ENCODE peak calls at places on chromosomes 5 and 9, in seven cellular contexts. One of them, this sample, is unnamed.

GRCh38 chr9:10265102-10265708 is 347.6 kb downstream of the PTPRD start:
- DNase-seq in lower lobe of right lung: no peak
- DNase-seq in epithelial cell of esophagus: peak
- DNase-seq in GM13976: no peak
- DNase-seq in stimulated activated CD4-positive, alpha-beta T cell treated with anti-CD3 and anti-CD28 coated beads, TNF-alpha, amount 100 ng/mL, for 1 hour: no peak
- DNase-seq in Daoy: peak
- DNase-seq in MCF 10A: peak
- DNase-seq in this sample: no peak

GRCh38 chr5:32443541-32444190 is 874 bp downstream of the ZFR start:
- DNase-seq in lower lobe of right lung: peak
- DNase-seq in epithelial cell of esophagus: peak
- DNase-seq in GM13976: peak
- DNase-seq in stimulated activated CD4-positive, alpha-beta T cell treated with anti-CD3 and anti-CD28 coated beads, TNF-alpha, amount 100 ng/mL, for 1 hour: peak
- DNase-seq in Daoy: peak
- DNase-seq in MCF 10A: peak
- DNase-seq in this sample: peak

GRCh38 chr5:134611515-134611914 is 21.1 kb downstream of the SAR1B start:
- DNase-seq in lower lobe of right lung: no peak
- DNase-seq in epithelial cell of esophagus: no peak
- DNase-seq in GM13976: no peak
- DNase-seq in stimulated activated CD4-positive, alpha-beta T cell treated with anti-CD3 and anti-CD28 coated beads, TNF-alpha, amount 100 ng/mL, for 1 hour: no peak
- DNase-seq in Daoy: no peak
- DNase-seq in MCF 10A: no peak
- DNase-seq in this sample: no peak

GRCh38 chr9:137669261-137669672 is 50.5 kb downstream of the EHMT1 start:
- DNase-seq in lower lobe of right lung: no peak
- DNase-seq in epithelial cell of esophagus: no peak
- DNase-seq in GM13976: no peak
- DNase-seq in stimulated activated CD4-positive, alpha-beta T cell treated with anti-CD3 and anti-CD28 coated beads, TNF-alpha, amount 100 ng/mL, for 1 hour: no peak
- DNase-seq in Daoy: peak
- DNase-seq in MCF 10A: no peak
- DNase-seq in this sample: no peak

GRCh38 chr5:176803943-176804498 is 6.3 kb upstream of the UNC5A start:
- DNase-seq in lower lobe of right lung: no peak
- DNase-seq in epithelial cell of esophagus: peak
- DNase-seq in GM13976: no peak
- DNase-seq in stimulated activated CD4-positive, alpha-beta T cell treated with anti-CD3 and anti-CD28 coated beads, TNF-alpha, amount 100 ng/mL, for 1 hour: no peak
- DNase-seq in Daoy: peak
- DNase-seq in MCF 10A: peak
- DNase-seq in this sample: peak

GRCh38 chr5:31707294-31707693 is 68.4 kb downstream of the PDZD2 start:
- DNase-seq in lower lobe of right lung: no peak
- DNase-seq in epithelial cell of esophagus: peak
- DNase-seq in GM13976: no peak
- DNase-seq in stimulated activated CD4-positive, alpha-beta T cell treated with anti-CD3 and anti-CD28 coated beads, TNF-alpha, amount 100 ng/mL, for 1 hour: no peak
- DNase-seq in Daoy: no peak
- DNase-seq in MCF 10A: no peak
- DNase-seq in this sample: no peak

GRCh38 chr5:134603059-134603458 is 29.6 kb downstream of the SAR1B start:
- DNase-seq in lower lobe of right lung: no peak
- DNase-seq in epithelial cell of esophagus: peak
- DNase-seq in GM13976: no peak
- DNase-seq in stimulated activated CD4-positive, alpha-beta T cell treated with anti-CD3 and anti-CD28 coated beads, TNF-alpha, amount 100 ng/mL, for 1 hour: no peak
- DNase-seq in Daoy: no peak
- DNase-seq in MCF 10A: peak
- DNase-seq in this sample: no peak

GRCh38 chr5:80761176-80761575 is 106.4 kb upstream of the DHFR start:
- DNase-seq in lower lobe of right lung: no peak
- DNase-seq in epithelial cell of esophagus: no peak
- DNase-seq in GM13976: no peak
- DNase-seq in stimulated activated CD4-positive, alpha-beta T cell treated with anti-CD3 and anti-CD28 coated beads, TNF-alpha, amount 100 ng/mL, for 1 hour: no peak
- DNase-seq in Daoy: peak
- DNase-seq in MCF 10A: no peak
- DNase-seq in this sample: no peak

GRCh38 chr5:154985126-154985525 is 28.4 kb upstream of the KIF4B start:
- DNase-seq in lower lobe of right lung: no peak
- DNase-seq in epithelial cell of esophagus: no peak
- DNase-seq in GM13976: no peak
- DNase-seq in stimulated activated CD4-positive, alpha-beta T cell treated with anti-CD3 and anti-CD28 coated beads, TNF-alpha, amount 100 ng/mL, for 1 hour: no peak
- DNase-seq in Daoy: no peak
- DNase-seq in MCF 10A: no peak
- DNase-seq in this sample: no peak